ENCODE peak calls at places on chromosomes 12 and 14, in eight cellular contexts. One of them, this sample, is unnamed.

GRCh38 chr14:70685480-70686197 is 43.9 kb downstream of the TTC9 start:
- DNase-seq in AG09309: no peak
- DNase-seq in activated naive CD4-positive, alpha-beta T cell treated with anti-CD3 and anti-CD28 coated beads, Interleukin-2, amount 50 U/mL, for 16 hours: no peak
- DNase-seq in stimulated activated CD4-positive, alpha-beta T cell treated with anti-CD3 and anti-CD28 coated beads, TNF-alpha, amount 100 ng/mL, for 48 hours: no peak
- DNase-seq in Right ventricle myocardium superior: no peak
- DNase-seq in left ventricle myocardium superior: no peak
- DNase-seq in amniotic epithelial cell: no peak
- DNase-seq in HS-5: no peak
- DNase-seq in this sample: no peak

GRCh38 chr12:71691504-71692129 is 5.7 kb downstream of the TMEM19 start:
- DNase-seq in activated naive CD4-positive, alpha-beta T cell treated with anti-CD3 and anti-CD28 coated beads, Interleukin-2, amount 50 U/mL, for 16 hours: no peak
- DNase-seq in AG09309: no peak
- DNase-seq in stimulated activated CD4-positive, alpha-beta T cell treated with anti-CD3 and anti-CD28 coated beads, TNF-alpha, amount 100 ng/mL, for 48 hours: no peak
- DNase-seq in left ventricle myocardium superior: no peak
- DNase-seq in HS-5: no peak
- DNase-seq in amniotic epithelial cell: no peak
- DNase-seq in Right ventricle myocardium superior: no peak
- DNase-seq in this sample: no peak

GRCh38 chr12:71967176-71967575 is 28.5 kb downstream of the TPH2 start:
- DNase-seq in Right ventricle myocardium superior: no peak
- DNase-seq in AG09309: no peak
- DNase-seq in activated naive CD4-positive, alpha-beta T cell treated with anti-CD3 and anti-CD28 coated beads, Interleukin-2, amount 50 U/mL, for 16 hours: no peak
- DNase-seq in HS-5: no peak
- DNase-seq in left ventricle myocardium superior: no peak
- DNase-seq in stimulated activated CD4-positive, alpha-beta T cell treated with anti-CD3 and anti-CD28 coated beads, TNF-alpha, amount 100 ng/mL, for 48 hours: no peak
- DNase-seq in amniotic epithelial cell: no peak
- DNase-seq in this sample: no peak

GRCh38 chr14:93683241-93683640 is 105.0 kb downstream of the PRIMA1 start:
- DNase-seq in amniotic epithelial cell: no peak
- DNase-seq in AG09309: no peak
- DNase-seq in Right ventricle myocardium superior: no peak
- DNase-seq in HS-5: no peak
- DNase-seq in activated naive CD4-positive, alpha-beta T cell treated with anti-CD3 and anti-CD28 coated beads, Interleukin-2, amount 50 U/mL, for 16 hours: no peak
- DNase-seq in left ventricle myocardium superior: no peak
- DNase-seq in stimulated activated CD4-positive, alpha-beta T cell treated with anti-CD3 and anti-CD28 coated beads, TNF-alpha, amount 100 ng/mL, for 48 hours: no peak
- DNase-seq in this sample: no peak

GRCh38 chr12:108735855-108736254 is 4.5 kb upstream of the CORO1C start:
- DNase-seq in amniotic epithelial cell: no peak
- DNase-seq in Right ventricle myocardium superior: no peak
- DNase-seq in HS-5: no peak
- DNase-seq in stimulated activated CD4-positive, alpha-beta T cell treated with anti-CD3 and anti-CD28 coated beads, TNF-alpha, amount 100 ng/mL, for 48 hours: no peak
- DNase-seq in left ventricle myocardium superior: no peak
- DNase-seq in activated naive CD4-positive, alpha-beta T cell treated with anti-CD3 and anti-CD28 coated beads, Interleukin-2, amount 50 U/mL, for 16 hours: no peak
- DNase-seq in AG09309: no peak
- DNase-seq in this sample: no peak

GRCh38 chr12:110073049-110073831 is 24.9 kb upstream of the C12orf76 start:
- DNase-seq in left ventricle myocardium superior: peak; percentile 44
- DNase-seq in stimulated activated CD4-positive, alpha-beta T cell treated with anti-CD3 and anti-CD28 coated beads, TNF-alpha, amount 100 ng/mL, for 48 hours: no peak
- DNase-seq in HS-5: no peak
- DNase-seq in Right ventricle myocardium superior: peak; percentile 58
- DNase-seq in amniotic epithelial cell: no peak
- DNase-seq in activated naive CD4-positive, alpha-beta T cell treated with anti-CD3 and anti-CD28 coated beads, Interleukin-2, amount 50 U/mL, for 16 hours: peak; percentile 23
- DNase-seq in AG09309: no peak
- DNase-seq in this sample: peak; percentile 50

GRCh38 chr12:101925352-101925751 is 48.0 kb downstream of the DRAM1 start:
- DNase-seq in stimulated activated CD4-positive, alpha-beta T cell treated with anti-CD3 and anti-CD28 coated beads, TNF-alpha, amount 100 ng/mL, for 48 hours: no peak
- DNase-seq in HS-5: peak; percentile 92
- DNase-seq in Right ventricle myocardium superior: peak; percentile 59
- DNase-seq in AG09309: peak; percentile 99
- DNase-seq in activated naive CD4-positive, alpha-beta T cell treated with anti-CD3 and anti-CD28 coated beads, Interleukin-2, amount 50 U/mL, for 16 hours: no peak
- DNase-seq in left ventricle myocardium superior: peak; percentile 50
- DNase-seq in amniotic epithelial cell: peak; percentile 100
- DNase-seq in this sample: no peak

GRCh38 chr12:119679490-119679889 is 11.6 kb downstream of the PRKAB1 start:
- DNase-seq in stimulated activated CD4-positive, alpha-beta T cell treated with anti-CD3 and anti-CD28 coated beads, TNF-alpha, amount 100 ng/mL, for 48 hours: no peak
- DNase-seq in activated naive CD4-positive, alpha-beta T cell treated with anti-CD3 and anti-CD28 coated beads, Interleukin-2, amount 50 U/mL, for 16 hours: no peak
- DNase-seq in AG09309: no peak
- DNase-seq in left ventricle myocardium superior: no peak
- DNase-seq in HS-5: no peak
- DNase-seq in amniotic epithelial cell: no peak
- DNase-seq in Right ventricle myocardium superior: no peak
- DNase-seq in this sample: no peak

GRCh38 chr14:71692496-71692895 is 239.7 kb upstream of the RGS6 start:
- DNase-seq in amniotic epithelial cell: peak; percentile 77
- DNase-seq in stimulated activated CD4-positive, alpha-beta T cell treated with anti-CD3 and anti-CD28 coated beads, TNF-alpha, amount 100 ng/mL, for 48 hours: no peak
- DNase-seq in AG09309: no peak
- DNase-seq in HS-5: no peak
- DNase-seq in activated naive CD4-positive, alpha-beta T cell treated with anti-CD3 and anti-CD28 coated beads, Interleukin-2, amount 50 U/mL, for 16 hours: no peak
- DNase-seq in left ventricle myocardium superior: no peak
- DNase-seq in Right ventricle myocardium superior: no peak
- DNase-seq in this sample: no peak

GRCh38 chr14:92863281-92863680 is 59.7 kb upstream of the CHGA start:
- DNase-seq in activated naive CD4-positive, alpha-beta T cell treated with anti-CD3 and anti-CD28 coated beads, Interleukin-2, amount 50 U/mL, for 16 hours: no peak
- DNase-seq in AG09309: no peak
- DNase-seq in left ventricle myocardium superior: no peak
- DNase-seq in Right ventricle myocardium superior: no peak
- DNase-seq in amniotic epithelial cell: no peak
- DNase-seq in HS-5: no peak
- DNase-seq in stimulated activated CD4-positive, alpha-beta T cell treated with anti-CD3 and anti-CD28 coated beads, TNF-alpha, amount 100 ng/mL, for 48 hours: no peak
- DNase-seq in this sample: no peak

GRCh38 chr14:35786856-35787255 is 22.2 kb downstream of the RALGAPA1 start:
- DNase-seq in left ventricle myocardium superior: no peak
- DNase-seq in activated naive CD4-positive, alpha-beta T cell treated with anti-CD3 and anti-CD28 coated beads, Interleukin-2, amount 50 U/mL, for 16 hours: no peak
- DNase-seq in HS-5: no peak
- DNase-seq in Right ventricle myocardium superior: no peak
- DNase-seq in stimulated activated CD4-positive, alpha-beta T cell treated with anti-CD3 and anti-CD28 coated beads, TNF-alpha, amount 100 ng/mL, for 48 hours: no peak
- DNase-seq in amniotic epithelial cell: no peak
- DNase-seq in AG09309: no peak
- DNase-seq in this sample: no peak

GRCh38 chr14:54108481-54109471 is 152.2 kb upstream of the BMP4 start:
- DNase-seq in HS-5: peak; percentile 79
- DNase-seq in AG09309: no peak
- DNase-seq in amniotic epithelial cell: peak; percentile 93
- DNase-seq in stimulated activated CD4-positive, alpha-beta T cell treated with anti-CD3 and anti-CD28 coated beads, TNF-alpha, amount 100 ng/mL, for 48 hours: no peak
- DNase-seq in Right ventricle myocardium superior: no peak
- DNase-seq in activated naive CD4-positive, alpha-beta T cell treated with anti-CD3 and anti-CD28 coated beads, Interleukin-2, amount 50 U/mL, for 16 hours: no peak
- DNase-seq in left ventricle myocardium superior: no peak
- DNase-seq in this sample: no peak

GRCh38 chr12:12439636-12440035 is 82.8 kb downstream of the BORCS5 start:
- DNase-seq in HS-5: peak; percentile 85
- DNase-seq in activated naive CD4-positive, alpha-beta T cell treated with anti-CD3 and anti-CD28 coated beads, Interleukin-2, amount 50 U/mL, for 16 hours: peak; percentile 26
- DNase-seq in amniotic epithelial cell: peak; percentile 98
- DNase-seq in Right ventricle myocardium superior: no peak
- DNase-seq in AG09309: no peak
- DNase-seq in left ventricle myocardium superior: no peak
- DNase-seq in stimulated activated CD4-positive, alpha-beta T cell treated with anti-CD3 and anti-CD28 coated beads, TNF-alpha, amount 100 ng/mL, for 48 hours: peak; percentile 43
- DNase-seq in this sample: no peak

GRCh38 chr14:99945732-99946651 is 119.2 kb upstream of the EVL start:
- DNase-seq in HS-5: no peak
- DNase-seq in Right ventricle myocardium superior: no peak
- DNase-seq in amniotic epithelial cell: no peak
- DNase-seq in stimulated activated CD4-positive, alpha-beta T cell treated with anti-CD3 and anti-CD28 coated beads, TNF-alpha, amount 100 ng/mL, for 48 hours: no peak
- DNase-seq in activated naive CD4-positive, alpha-beta T cell treated with anti-CD3 and anti-CD28 coated beads, Interleukin-2, amount 50 U/mL, for 16 hours: no peak
- DNase-seq in left ventricle myocardium superior: no peak
- DNase-seq in AG09309: no peak
- DNase-seq in this sample: no peak

GRCh38 chr14:89332031-89332430 is 85.0 kb downstream of the FOXN3 start:
- DNase-seq in amniotic epithelial cell: no peak
- DNase-seq in HS-5: no peak
- DNase-seq in AG09309: no peak
- DNase-seq in Right ventricle myocardium superior: no peak
- DNase-seq in left ventricle myocardium superior: no peak
- DNase-seq in stimulated activated CD4-positive, alpha-beta T cell treated with anti-CD3 and anti-CD28 coated beads, TNF-alpha, amount 100 ng/mL, for 48 hours: no peak
- DNase-seq in activated naive CD4-positive, alpha-beta T cell treated with anti-CD3 and anti-CD28 coated beads, Interleukin-2, amount 50 U/mL, for 16 hours: no peak
- DNase-seq in this sample: no peak

GRCh38 chr12:70648831-70649230 is 11.6 kb upstream of the PTPRB start:
- DNase-seq in stimulated activated CD4-positive, alpha-beta T cell treated with anti-CD3 and anti-CD28 coated beads, TNF-alpha, amount 100 ng/mL, for 48 hours: no peak
- DNase-seq in amniotic epithelial cell: peak; percentile 3
- DNase-seq in left ventricle myocardium superior: no peak
- DNase-seq in Right ventricle myocardium superior: no peak
- DNase-seq in AG09309: peak; percentile 56
- DNase-seq in HS-5: no peak
- DNase-seq in activated naive CD4-positive, alpha-beta T cell treated with anti-CD3 and anti-CD28 coated beads, Interleukin-2, amount 50 U/mL, for 16 hours: no peak
- DNase-seq in this sample: no peak

GRCh38 chr12:47189753-47190152 is 110.0 kb upstream of the AMIGO2 start:
- DNase-seq in Right ventricle myocardium superior: no peak
- DNase-seq in stimulated activated CD4-positive, alpha-beta T cell treated with anti-CD3 and anti-CD28 coated beads, TNF-alpha, amount 100 ng/mL, for 48 hours: no peak
- DNase-seq in amniotic epithelial cell: peak; percentile 21
- DNase-seq in AG09309: no peak
- DNase-seq in left ventricle myocardium superior: no peak
- DNase-seq in HS-5: no peak
- DNase-seq in activated naive CD4-positive, alpha-beta T cell treated with anti-CD3 and anti-CD28 coated beads, Interleukin-2, amount 50 U/mL, for 16 hours: no peak
- DNase-seq in this sample: no peak